ENCODE peak calls at places on chromosomes 1 and 21, in four cellular contexts. H is K562, X is HepG2, R is A549. N is an unnamed sample.

GRCh38 chr1:201347498-201348210 is 29.8 kb downstream of the TNNT2 start:
- DNase-seq in H (no peak), X (no peak), R (no peak), N (no peak)

GRCh38 chr1:165871311-165872067 is 44.1 kb downstream of the UCK2 start:
- DNase-seq in H (peak), X (peak), R (peak), N (no peak)

GRCh38 chr1:48469616-48470500 is 2.1 kb downstream of the SPATA6 start:
- DNase-seq in H (no peak), X (no peak), R (no peak), N (no peak)

GRCh38 chr1:8962812-8963669 is 17.4 kb downstream of the CA6 start:
- DNase-seq in H (peak), X (peak), R (peak), N (peak)

GRCh38 chr1:101317590-101317989 is 80.8 kb downstream of the S1PR1 start:
- DNase-seq in H (no peak), X (no peak), R (no peak), N (peak)

GRCh38 chr1:15676010-15676409 is 8.1 kb upstream of the PLEKHM2 start:
- DNase-seq in H (no peak), X (no peak), R (no peak), N (no peak)

GRCh38 chr1:153466908-153467307 is 6.5 kb upstream of the S100A7 start:
- DNase-seq in H (no peak), X (no peak), R (no peak), N (no peak)

GRCh38 chr1:47230692-47231313 is 1.2 kb downstream of the TAL1 start:
- DNase-seq in H (no peak), X (no peak), R (no peak), N (no peak)

GRCh38 chr1:155977607-155978324 is 581 bp downstream of the ARHGEF2 start:
- DNase-seq in H (peak), X (no peak), R (peak), N (no peak)

GRCh38 chr1:33130297-33130696 is 49.3 kb downstream of the AZIN2 start:
- DNase-seq in H (no peak), X (no peak), R (no peak), N (no peak)

GRCh38 chr1:184622136-184622823 is 132.4 kb downstream of the EDEM3 start:
- DNase-seq in H (no peak), X (no peak), R (peak), N (no peak)

GRCh38 chr1:55337801-55338447 is 122.8 kb upstream of the USP24 start:
- DNase-seq in H (peak), X (peak), R (peak), N (peak)

GRCh38 chr1:230317823-230318819 is 108.0 kb downstream of the PGBD5 start:
- DNase-seq in H (no peak), X (peak), R (no peak), N (no peak)

GRCh38 chr1:121516279-121516967 is 331.6 kb downstream of the SRGAP2C start:
- DNase-seq in H (no peak), X (no peak), R (no peak), N (no peak)

GRCh38 chr21:27831821-27832569 is 865.1 kb upstream of the ADAMTS5 start:
- DNase-seq in H (no peak), X (no peak), R (no peak), N (no peak)

GRCh38 chr1:32753532-32754281 is 51.1 kb upstream of the SYNC start:
- DNase-seq in H (peak), X (no peak), R (no peak), N (peak)

GRCh38 chr1:219660666-219661463 is 48.0 kb upstream of the ZC3H11B start:
- DNase-seq in H (peak), X (no peak), R (peak), N (peak)

GRCh38 chr1:31931241-31932225 is 6.6 kb downstream of the PTP4A2 start:
- DNase-seq in H (no peak), X (no peak), R (no peak), N (no peak)

GRCh38 chr1:205505791-205506190 is 1.3 kb downstream of the CDK18 start:
- DNase-seq in H (peak), X (no peak), R (no peak), N (no peak)

GRCh38 chr1:22641906-22642636 is 1.4 kb upstream of the C1QC start:
- DNase-seq in H (peak), X (peak), R (peak), N (peak)

GRCh38 chr1:89589515-89589914 is 43.4 kb upstream of the LRRC8C start:
- DNase-seq in H (no peak), X (no peak), R (no peak), N (no peak)

GRCh38 chr1:25193151-25193742 is 39.1 kb downstream of the SYF2 start:
- DNase-seq in H (no peak), X (no peak), R (no peak), N (no peak)

GRCh38 chr1:25195835-25196234 is 36.5 kb downstream of the SYF2 start:
- DNase-seq in H (no peak), X (no peak), R (no peak), N (no peak)

GRCh38 chr1:25194576-25195020 is 37.7 kb downstream of the SYF2 start:
- DNase-seq in H (no peak), X (no peak), R (no peak), N (no peak)

GRCh38 chr1:25192154-25192553 is 40.1 kb downstream of the SYF2 start:
- DNase-seq in H (no peak), X (no peak), R (no peak), N (no peak)

GRCh38 chr1:25194054-25194453 is 38.2 kb downstream of the SYF2 start:
- DNase-seq in H (no peak), X (no peak), R (no peak), N (no peak)
- TF ChIP-seq RNF2 in H (no peak), X (no peak), R (no peak), N (no peak)

GRCh38 chr21:42061866-42062542 is 9.1 kb upstream of the UMODL1 start:
- DNase-seq in H (no peak), X (no peak), R (no peak), N (no peak)
- TF ChIP-seq RNF2 in H (no peak), X (no peak), R (no peak), N (no peak)

GRCh38 chr1:233665575-233666270 is 51.8 kb downstream of the KCNK1 start:
- DNase-seq in H (peak), X (no peak), R (no peak), N (no peak)
- TF ChIP-seq RNF2 in H (peak), X (no peak), R (no peak), N (no peak)

DNA sequence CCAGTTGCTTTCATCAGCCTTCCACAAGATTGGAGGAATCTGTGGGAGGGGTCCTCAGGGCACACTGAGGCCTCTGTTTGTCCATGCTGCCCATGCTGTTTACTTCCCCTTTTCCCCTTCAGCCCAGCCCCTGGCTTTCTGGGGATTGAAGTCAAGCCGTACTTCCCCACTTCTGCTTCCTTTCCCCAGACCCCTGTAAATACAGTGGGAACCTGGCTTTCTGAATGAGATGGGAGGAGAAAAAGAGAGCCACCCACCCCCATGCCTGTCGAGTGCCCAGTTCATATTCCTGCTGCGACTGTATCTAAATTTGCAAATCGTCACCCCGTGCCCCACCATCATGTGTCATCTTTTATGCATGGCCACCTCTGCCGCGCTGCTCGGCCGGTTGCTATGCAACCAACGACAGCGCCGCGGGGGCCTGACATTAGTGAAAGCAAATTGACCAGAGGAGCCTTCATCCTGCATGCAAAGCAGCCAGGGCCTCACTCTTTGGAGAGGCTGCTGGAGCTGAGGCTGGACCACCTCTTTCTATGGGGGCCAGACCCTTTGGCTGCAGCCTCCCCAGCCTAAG is 143.0 kb downstream of the ELAVL4 start:
- DNase-seq in H (no peak), X (no peak), R (no peak), N (no peak)
- TF ChIP-seq RNF2 in H (no peak), X (no peak), R (no peak), N (no peak)

GRCh38 chr1:4140241-4140640 is 240.2 kb upstream of the C1orf174 start:
- DNase-seq in H (no peak), X (no peak), R (no peak), N (no peak)
- TF ChIP-seq RNF2 in H (no peak), X (no peak), R (no peak), N (no peak)

DNA sequence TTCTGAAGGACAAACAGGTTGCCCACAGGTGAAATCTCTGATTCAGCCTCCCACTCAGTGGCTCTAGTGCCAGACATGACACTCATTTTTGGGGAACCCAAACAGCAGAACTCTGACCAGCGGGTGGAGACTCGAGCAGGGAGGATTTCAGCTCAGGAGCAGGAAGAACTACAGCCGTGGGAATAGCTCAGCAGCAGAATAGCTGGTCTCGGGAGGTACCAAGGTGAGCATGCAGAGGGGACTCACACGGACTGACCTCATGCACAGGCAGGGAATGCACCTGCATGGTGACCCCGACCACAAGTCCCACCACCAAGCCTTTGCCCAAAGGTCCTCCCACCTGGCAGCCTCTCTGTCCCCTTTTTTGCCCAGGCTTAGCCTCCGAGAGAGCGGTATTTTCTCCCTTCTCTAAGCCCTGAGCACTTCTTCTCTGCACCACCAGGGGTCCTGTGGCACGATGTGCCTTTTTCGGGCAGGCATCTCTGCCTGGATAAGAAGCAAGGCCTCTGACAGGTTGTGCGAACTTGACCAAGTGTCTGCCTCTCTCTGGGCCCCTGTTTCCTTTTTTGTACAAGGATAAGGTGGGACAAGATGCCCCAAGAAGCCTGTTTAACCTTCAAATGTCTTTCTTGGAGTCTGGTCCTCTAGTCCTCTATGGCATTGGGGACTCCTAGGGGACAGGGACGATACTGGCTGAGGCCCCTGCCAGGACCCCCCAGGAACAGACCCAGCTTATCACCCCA is 8.8 kb upstream of the FGR start:
- DNase-seq in H (peak), X (peak), R (peak), N (peak)
- TF ChIP-seq RNF2 in H (no peak), X (no peak), R (no peak), N (no peak)

DNA sequence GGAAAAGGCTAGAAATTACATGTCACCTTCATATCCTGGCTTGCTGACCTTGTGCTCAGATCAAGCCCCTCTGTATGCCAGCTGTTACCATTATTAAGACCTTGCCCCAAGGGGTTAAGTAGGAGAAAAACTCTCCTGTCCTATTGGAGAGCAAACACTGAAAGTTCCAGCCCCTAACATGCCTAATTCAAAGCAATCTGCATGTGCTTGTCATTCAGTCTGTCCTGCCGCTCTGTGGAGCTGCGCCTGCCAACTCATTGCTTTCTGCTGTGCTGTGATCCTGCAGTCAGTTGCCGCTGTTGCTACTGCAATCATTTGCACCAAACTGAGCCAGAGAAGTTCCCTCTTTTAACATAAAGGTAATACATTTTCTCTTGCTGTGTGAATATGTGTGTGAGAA is 113.4 kb downstream of the DISP1 start:
- DNase-seq in H (no peak), X (peak), R (peak), N (peak)
- TF ChIP-seq RNF2 in H (no peak), X (no peak), R (no peak), N (no peak)

GRCh38 chr1:56663846-56664245 is 18.7 kb downstream of the PRKAA2 start:
- DNase-seq in H (no peak), X (no peak), R (no peak), N (no peak)

GRCh38 chr1:56654126-56654923 is 9.2 kb downstream of the PRKAA2 start:
- DNase-seq in H (no peak), X (no peak), R (no peak), N (no peak)

GRCh38 chr1:56655991-56656613 is 11.0 kb downstream of the PRKAA2 start:
- DNase-seq in H (no peak), X (no peak), R (no peak), N (no peak)

GRCh38 chr1:56658254-56658653 is 13.1 kb downstream of the PRKAA2 start:
- DNase-seq in H (no peak), X (no peak), R (no peak), N (no peak)
- TF ChIP-seq RNF2 in H (no peak), X (no peak), R (no peak), N (no peak)

GRCh38 chr1:204465469-204466415 is 28.9 kb downstream of the PIK3C2B start:
- DNase-seq in H (peak), X (no peak), R (no peak), N (no peak)
- TF ChIP-seq RNF2 in H (peak), X (no peak), R (no peak), N (no peak)

DNA sequence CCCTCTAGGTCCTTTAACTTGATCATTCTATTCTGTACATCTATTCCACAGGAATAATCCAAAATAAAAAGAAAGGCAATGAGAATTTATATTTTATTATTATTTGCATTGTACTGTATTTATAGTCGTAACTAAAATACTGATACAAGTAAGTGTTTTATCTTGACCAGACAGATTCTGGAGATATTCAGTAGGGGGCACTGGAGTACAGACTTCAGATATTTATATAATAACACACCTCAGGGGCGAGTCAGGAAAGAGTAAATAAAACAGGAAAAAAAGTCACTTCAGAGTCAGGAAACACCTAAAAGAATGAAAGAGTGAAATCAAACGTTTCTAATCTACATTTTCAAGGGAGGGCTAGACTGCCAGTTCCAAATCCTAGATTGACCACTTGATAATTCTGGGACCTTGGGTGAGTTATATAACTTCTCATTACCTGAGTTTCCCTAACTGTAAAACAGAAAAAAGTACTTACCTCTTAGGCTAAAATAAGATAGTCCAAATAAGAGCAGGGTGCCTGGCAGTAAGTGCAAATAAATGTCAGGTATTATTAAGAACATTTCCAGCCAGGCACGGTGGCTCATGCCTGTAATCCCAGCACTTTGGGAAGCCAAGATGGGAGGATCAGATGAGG is 31.1 kb upstream of the MTF1 start:
- DNase-seq in H (peak), X (peak), R (peak), N (no peak)
- TF ChIP-seq RNF2 in H (no peak), X (no peak), R (no peak), N (no peak)

N was measured in H1.